ENCODE peak calls at places on chromosomes 2 and 18, in five cellular contexts. F, Q, P, M and J are unnamed samples.

GRCh38 chr2:102186676-102187190 is at the start of gene IL1RL2:
- DNase-seq in F (peak; percentile 17), M (no peak), Q (no peak), P (no peak), J (no peak)

GRCh38 chr2:33530614-33531344 is 54.3 kb downstream of the RASGRP3 start:
- DNase-seq in F (no peak), M (no peak), Q (no peak), P (no peak), J (no peak)

GRCh38 chr2:237128026-237128703 is 42.5 kb downstream of the COPS8 start:
- DNase-seq in M (peak; percentile 99), Q (no peak), P (peak; percentile 91), F (peak; percentile 88), J (peak; percentile 63)

GRCh38 chr2:84158605-84159004 is 300.5 kb downstream of the SUCLG1 start:
- DNase-seq in P (no peak), M (no peak), F (no peak), Q (no peak), J (no peak)

GRCh38 chr2:147451902-147452515 is 392.8 kb upstream of the ACVR2A start:
- DNase-seq in P (no peak), Q (no peak), M (no peak), F (no peak), J (no peak)

GRCh38 chr2:217610411-217610814 is 392.4 kb downstream of the TNS1 start:
- DNase-seq in F (peak; percentile 58), P (no peak), Q (peak; percentile 3), M (no peak), J (no peak)

GRCh38 chr2:237904806-237905599 is 45.6 kb downstream of the RAMP1 start:
- DNase-seq in P (peak; percentile 86), M (peak; percentile 51), F (no peak), Q (peak; percentile 25), J (no peak)

GRCh38 chr18:29862824-29863223 is 1179.7 kb downstream of the DSC3 start:
- DNase-seq in P (no peak), F (no peak), Q (no peak), M (no peak), J (no peak)

GRCh38 chr18:39772155-39772919 is 2182.7 kb upstream of the PIK3C3 start:
- DNase-seq in M (peak; percentile 24), P (no peak), Q (no peak), F (no peak), J (no peak)

GRCh38 chr2:230847883-230848388 is 16.8 kb upstream of the ITM2C start:
- DNase-seq in P (peak; percentile 91), F (peak; percentile 94), M (peak; percentile 89), Q (peak; percentile 95), J (peak; percentile 73)

GRCh38 chr2:207531024-207531411 is 1.3 kb downstream of the CREB1 start:
- DNase-seq in Q (no peak), F (no peak), P (no peak), M (no peak), J (no peak)

GRCh38 chr2:71706121-71706520 is 252.8 kb downstream of the DYSF start:
- DNase-seq in F (no peak), Q (no peak), M (no peak), P (no peak), J (no peak)

GRCh38 chr18:22710628-22711380 is 222.3 kb upstream of the RBBP8 start:
- DNase-seq in F (peak; percentile 60), P (peak; percentile 44), M (peak; percentile 31), Q (no peak), J (no peak)

GRCh38 chr18:41809652-41810051 is 145.4 kb upstream of the PIK3C3 start:
- DNase-seq in F (no peak), M (peak; percentile 2), Q (peak; percentile 6), P (no peak), J (no peak)

GRCh38 chr2:54767921-54768320 is 44.5 kb downstream of the EML6 start:
- DNase-seq in M (peak; percentile 87), Q (no peak), P (no peak), F (no peak), J (no peak)

GRCh38 chr2:11133238-11133935 is 21.9 kb upstream of the SLC66A3 start:
- DNase-seq in F (no peak), Q (no peak), M (no peak), P (no peak), J (no peak)

GRCh38 chr18:57910817-57911216 is 107.7 kb upstream of the ATP8B1 start:
- DNase-seq in Q (peak; percentile 16), M (no peak), P (no peak), F (peak; percentile 34), J (no peak)

GRCh38 chr2:145481334-145481922 is 961.5 kb upstream of the ZEB2 start:
- DNase-seq in F (no peak), Q (no peak), P (no peak), M (no peak), J (no peak)

GRCh38 chr2:145483854-145484253 is 963.9 kb upstream of the ZEB2 start:
- DNase-seq in P (no peak), F (no peak), M (no peak), Q (no peak), J (no peak)

GRCh38 chr2:145488571-145488970 is 968.7 kb upstream of the ZEB2 start:
- DNase-seq in Q (no peak), F (no peak), M (no peak), P (no peak), J (no peak)

DNA sequence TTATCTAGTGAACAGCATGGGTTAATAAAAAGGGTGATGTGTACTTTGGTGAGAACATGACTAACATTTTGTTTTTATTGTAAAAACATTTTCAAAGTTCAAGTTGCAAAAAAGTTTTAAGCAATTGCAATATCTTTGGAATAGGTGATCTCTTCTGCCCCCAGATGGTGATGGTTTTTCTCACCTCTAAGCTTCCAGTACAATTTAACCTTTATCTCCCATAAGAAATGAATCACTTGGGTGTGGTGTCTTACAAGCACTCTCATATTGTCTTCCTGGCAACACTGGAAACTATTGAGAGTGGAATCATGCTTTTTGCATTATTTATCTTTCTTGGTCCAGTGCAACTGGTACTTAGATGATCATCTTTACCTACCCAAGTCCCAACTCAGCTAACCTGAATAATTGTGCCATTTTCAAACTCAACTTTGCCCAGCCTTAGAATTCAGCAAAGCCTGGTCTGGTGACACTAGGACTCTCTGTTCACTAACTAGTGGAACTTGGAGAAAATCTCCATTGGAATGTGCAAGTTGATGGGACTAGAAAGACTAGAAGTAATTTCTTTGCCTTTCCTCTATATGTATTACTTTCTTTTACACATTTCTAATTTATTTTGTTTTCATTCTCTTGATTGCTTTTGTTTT is 964.6 kb upstream of the ZEB2 start:
- DNase-seq in M (peak; percentile 89), F (peak; percentile 26), Q (peak; percentile 49), P (no peak), J (no peak)
- TF ChIP-seq CTCF in M (peak; percentile 23), F (no peak), Q (no peak), P (peak; percentile 9), J (no peak)

DNA sequence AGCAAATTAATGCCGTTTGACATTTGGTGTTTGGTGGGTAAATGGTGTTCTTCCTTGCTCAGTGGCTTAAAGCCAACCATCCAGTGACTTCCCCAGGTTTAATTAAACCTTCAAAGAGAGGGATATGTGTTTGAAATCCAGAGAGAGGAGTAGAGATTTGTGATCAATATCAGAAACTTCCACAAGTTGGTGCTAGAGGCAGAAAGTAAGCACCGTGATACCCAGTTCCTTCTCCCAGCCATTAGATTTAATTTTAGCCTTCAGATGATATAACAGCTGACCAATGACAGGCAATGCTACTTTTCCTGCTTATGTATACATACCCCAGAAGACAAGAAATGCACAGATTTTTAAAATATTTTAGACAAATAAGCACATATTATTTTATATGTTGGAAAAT is 398.5 kb downstream of the CDH2 start:
- DNase-seq in M (peak; percentile 52), P (no peak), Q (no peak), F (no peak), J (no peak)
- TF ChIP-seq CTCF in M (peak; percentile 59), P (peak; percentile 16), Q (no peak), F (no peak), J (no peak)

GRCh38 chr18:7269903-7270302 is 39.0 kb downstream of the LRRC30 start:
- DNase-seq in F (no peak), M (no peak), P (no peak), Q (no peak), J (no peak)

GRCh38 chr18:7273301-7273911 is 42.5 kb downstream of the LRRC30 start:
- DNase-seq in P (peak; percentile 75), Q (peak; percentile 84), M (peak; percentile 88), F (peak; percentile 3), J (peak; percentile 82)

DNA sequence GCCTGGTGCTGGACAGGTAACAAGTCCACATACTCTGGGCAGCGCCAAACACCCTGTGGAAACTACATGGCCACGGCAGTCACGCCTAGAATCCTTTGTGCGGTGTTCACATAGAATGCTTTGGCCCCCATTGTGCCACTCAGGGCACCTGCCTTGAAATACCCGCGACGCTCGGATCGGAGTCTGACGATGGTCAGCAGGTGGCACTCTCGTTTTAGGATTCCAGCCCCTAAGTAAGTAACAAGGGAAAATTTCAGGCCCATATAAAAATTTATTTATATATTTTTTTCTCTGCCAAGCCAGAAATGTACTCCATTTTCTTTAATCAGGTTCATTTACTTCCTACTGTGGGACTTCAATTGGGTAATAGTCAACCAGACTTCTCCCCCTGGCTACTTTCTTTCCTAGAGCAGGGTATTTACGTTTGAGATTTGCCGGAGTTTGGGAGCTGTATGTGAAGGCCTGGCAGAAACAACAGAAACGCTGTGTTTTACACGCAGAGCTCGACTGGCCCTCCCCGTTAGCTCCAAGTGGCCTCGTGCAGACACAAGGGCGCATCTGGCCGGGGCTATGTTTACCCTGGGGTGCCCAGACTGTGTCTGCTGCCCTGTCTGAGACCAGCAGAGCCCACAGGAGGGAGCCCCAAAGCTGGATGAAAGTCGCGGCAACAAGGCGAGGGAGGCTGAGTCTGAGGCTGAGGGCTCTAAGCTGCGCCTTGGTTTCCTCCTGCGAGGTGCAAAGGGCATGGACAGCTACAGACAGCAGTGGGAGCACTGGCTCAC is 41.6 kb downstream of the LRRC30 start:
- DNase-seq in Q (peak; percentile 59), M (peak; percentile 87), P (peak; percentile 76), F (peak; percentile 68), J (no peak)
- TF ChIP-seq CTCF in Q (peak; percentile 30), M (peak; percentile 53), P (peak; percentile 21), F (peak; percentile 66), J (peak; percentile 43)

GRCh38 chr2:219279916-219280516 is 850 bp downstream of the DNAJB2 start:
- DNase-seq in M (no peak), F (no peak), Q (no peak), P (peak; percentile 20), J (no peak)
- TF ChIP-seq CTCF in M (no peak), F (peak; percentile 2), Q (peak; percentile 0), P (no peak), J (peak; percentile 18)

GRCh38 chr2:2698182-2699116 is 367.4 kb upstream of the MYT1L start:
- DNase-seq in F (no peak), Q (peak; percentile 30), P (no peak), M (no peak), J (no peak)
- TF ChIP-seq CTCF in F (no peak), Q (peak; percentile 27), P (no peak), M (no peak), J (no peak)